ENCODE peak calls at places on chromosome 3, in seven cellular contexts. T is tibial nerve; U is adrenal gland; G is upper lobe of right lung; P is PC-9; D is GM23248; Q is CD4-positive, CD25-positive, alpha-beta regulatory T cell. X is an unnamed sample.

GRCh38 chr3:17369973-17370372 is 372.5 kb downstream of the TBC1D5 start:
- DNase-seq in P (no peak), T (no peak), U (no peak), D (no peak), Q (no peak), G (no peak), X (no peak)

GRCh38 chr3:183534249-183534648 is 21.3 kb downstream of the KLHL6 start:
- DNase-seq in P (peak), Q (no peak), G (no peak), T (no peak), U (no peak), D (peak), X (no peak)

GRCh38 chr3:136960838-136961836 is 3.4 kb downstream of the IL20RB start:
- DNase-seq in Q (no peak), P (peak), D (peak), T (no peak), G (no peak), U (no peak), X (no peak)

GRCh38 chr3:62940763-62941632 is 65.8 kb upstream of the CADPS start:
- DNase-seq in G (no peak), T (no peak), P (no peak), U (no peak), D (peak), Q (no peak), X (no peak)

GRCh38 chr3:46280105-46280797 is 38.0 kb downstream of the CCR3 start:
- DNase-seq in P (peak), U (no peak), Q (no peak), D (peak), G (no peak), T (no peak), X (no peak)

GRCh38 chr3:129892857-129893615 is 475 bp downstream of the TMCC1 start:
- DNase-seq in G (peak), U (peak), D (no peak), Q (peak), P (peak), T (peak), X (peak)

GRCh38 chr3:132979606-132980005 is 58.6 kb upstream of the TMEM108 start:
- DNase-seq in U (no peak), D (no peak), G (no peak), P (no peak), Q (no peak), T (no peak), X (no peak)

GRCh38 chr3:128231596-128231995 is 78.3 kb downstream of the EEFSEC start:
- DNase-seq in Q (no peak), T (no peak), D (no peak), P (no peak), U (no peak), G (no peak), X (peak)

GRCh38 chr3:16807441-16807840 is 77.3 kb upstream of the PLCL2 start:
- DNase-seq in D (peak), P (no peak), G (no peak), U (no peak), T (no peak), Q (no peak), X (no peak)

GRCh38 chr3:17850448-17850847 is 108.0 kb upstream of the TBC1D5 start:
- DNase-seq in U (no peak), T (no peak), P (no peak), D (peak), G (no peak), Q (no peak), X (no peak)

GRCh38 chr3:135966349-135966695 is 794 bp downstream of the PPP2R3A start:
- DNase-seq in G (no peak), T (peak), D (no peak), P (no peak), Q (no peak), U (no peak), X (no peak)

GRCh38 chr3:142705256-142705655 is 18.6 kb upstream of the TRPC1 start:
- DNase-seq in D (peak), T (no peak), Q (no peak), G (no peak), P (no peak), U (no peak), X (no peak)

DNA sequence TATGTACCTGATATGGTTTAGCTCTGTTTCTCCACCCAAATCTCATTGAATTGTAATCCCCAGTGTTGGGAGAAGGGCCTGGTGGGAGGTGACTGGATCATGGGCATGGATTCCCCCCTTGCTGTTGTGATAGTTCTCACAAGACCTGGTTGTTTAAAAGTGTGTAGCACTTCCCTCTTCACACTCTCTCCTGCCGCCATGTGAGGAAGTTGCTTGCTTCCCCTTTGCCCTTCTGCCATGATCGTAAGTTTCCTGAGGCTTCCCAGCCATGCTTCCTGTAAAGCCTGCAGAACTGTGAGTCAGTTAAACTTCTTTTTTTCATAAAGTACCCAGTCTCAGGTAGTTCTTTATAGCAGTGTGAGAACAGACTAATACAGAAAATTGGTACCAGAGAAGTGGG is 93.1 kb downstream of the C3orf70 start:
- DNase-seq in Q (no peak), U (no peak), T (no peak), P (no peak), D (no peak), G (no peak), X (no peak)
- H3K27ac ChIP-seq in Q (no peak), U (no peak), T (no peak), P (no peak), D (no peak), G (no peak), X (no peak)

GRCh38 chr3:13263770-13264467 is 156.2 kb downstream of the NUP210 start:
- DNase-seq in D (no peak), P (no peak), U (peak), T (no peak), Q (no peak), G (no peak), X (no peak)

GRCh38 chr3:13261104-13261800 is 158.9 kb downstream of the NUP210 start:
- DNase-seq in U (no peak), T (no peak), Q (no peak), G (no peak), P (no peak), D (no peak), X (no peak)

GRCh38 chr3:13261908-13262307 is 158.2 kb downstream of the NUP210 start:
- DNase-seq in P (no peak), U (no peak), G (no peak), D (no peak), Q (no peak), T (no peak), X (no peak)

GRCh38 chr3:13264468-13264795 is 155.7 kb downstream of the NUP210 start:
- DNase-seq in G (no peak), D (no peak), P (no peak), T (no peak), U (no peak), Q (no peak), X (no peak)

GRCh38 chr3:13262493-13263211 is 157.5 kb downstream of the NUP210 start:
- DNase-seq in T (no peak), Q (no peak), P (no peak), D (no peak), G (no peak), U (no peak), X (no peak)
- H3K4me3 ChIP-seq in T (no peak), Q (no peak), P (no peak), D (no peak), G (no peak), U (no peak), X (no peak)

GRCh38 chr3:149016669-149017541 is 25.6 kb downstream of the GYG1 start:
- DNase-seq in T (no peak), Q (no peak), G (no peak), P (no peak), D (peak), U (no peak), X (no peak)
- H3K27ac ChIP-seq in T (peak), Q (no peak), G (no peak), P (no peak), D (peak), U (no peak), X (peak)

GRCh38 chr3:61682671-61683408 is 121.5 kb downstream of the PTPRG start:
- DNase-seq in Q (no peak), U (no peak), D (peak), T (peak), G (no peak), P (peak), X (no peak)
- H3K4me3 ChIP-seq in Q (no peak), U (no peak), D (no peak), T (no peak), G (no peak), P (no peak), X (no peak)

DNA sequence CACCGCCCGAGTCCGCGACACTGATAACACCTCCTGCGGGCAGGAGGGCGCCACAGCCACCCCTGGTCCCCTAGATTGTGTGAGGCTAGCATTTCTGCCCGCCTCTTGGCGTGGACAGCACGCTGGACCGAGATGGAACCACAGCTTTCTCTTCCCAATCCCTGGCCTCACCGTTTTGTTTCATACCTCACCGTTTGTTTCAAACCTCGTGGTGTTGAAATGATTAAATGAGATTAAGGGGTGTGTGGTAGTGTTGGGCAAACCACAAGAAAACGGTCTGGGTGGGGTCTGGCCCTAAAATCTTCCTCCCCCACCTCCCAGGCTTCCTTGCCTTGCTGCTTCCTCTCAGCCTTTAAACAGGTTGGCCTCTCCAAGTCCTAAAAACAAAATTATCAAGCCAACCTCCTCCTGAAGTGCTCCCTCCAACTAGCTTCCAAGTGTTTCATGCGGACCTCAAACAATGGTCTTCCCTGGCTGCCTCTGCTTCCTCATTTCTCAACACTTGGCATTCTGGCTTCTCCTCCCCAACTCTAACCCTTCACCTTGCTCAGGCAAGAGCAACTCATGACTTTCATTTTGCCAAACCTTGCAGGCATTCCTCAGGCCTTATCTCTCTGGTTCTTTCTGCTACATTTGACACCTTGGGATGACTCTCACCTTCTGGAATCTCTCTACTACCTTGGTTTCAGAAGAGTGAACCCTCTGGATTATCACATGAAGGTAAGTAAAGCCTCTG is 1.4 kb upstream of the ATP13A3 start:
- DNase-seq in G (no peak), U (no peak), D (no peak), P (peak), T (no peak), Q (no peak), X (no peak)
- H3K27ac ChIP-seq in G (no peak), U (no peak), D (peak), P (peak), T (peak), Q (peak), X (peak)

GRCh38 chr3:32836601-32837000 is 18.8 kb downstream of the TRIM71 start:
- DNase-seq in P (no peak), G (no peak), U (no peak), D (no peak), Q (no peak), T (no peak), X (no peak)
- H3K4me3 ChIP-seq in P (no peak), G (no peak), U (no peak), D (no peak), Q (no peak), T (no peak), X (no peak)

GRCh38 chr3:64184621-64185020 is 40.6 kb downstream of the PRICKLE2 start:
- DNase-seq in U (peak), T (no peak), P (no peak), G (no peak), Q (no peak), D (peak), X (no peak)
- H3K27ac ChIP-seq in U (no peak), T (peak), P (no peak), G (no peak), Q (no peak), D (peak), X (no peak)

GRCh38 chr3:155676252-155676981 is 68.5 kb downstream of the PLCH1 start:
- DNase-seq in P (peak), D (peak), U (no peak), T (no peak), G (no peak), Q (no peak), X (no peak)
- H3K4me3 ChIP-seq in P (no peak), D (peak), U (no peak), T (peak), G (peak), Q (no peak), X (peak)

DNA sequence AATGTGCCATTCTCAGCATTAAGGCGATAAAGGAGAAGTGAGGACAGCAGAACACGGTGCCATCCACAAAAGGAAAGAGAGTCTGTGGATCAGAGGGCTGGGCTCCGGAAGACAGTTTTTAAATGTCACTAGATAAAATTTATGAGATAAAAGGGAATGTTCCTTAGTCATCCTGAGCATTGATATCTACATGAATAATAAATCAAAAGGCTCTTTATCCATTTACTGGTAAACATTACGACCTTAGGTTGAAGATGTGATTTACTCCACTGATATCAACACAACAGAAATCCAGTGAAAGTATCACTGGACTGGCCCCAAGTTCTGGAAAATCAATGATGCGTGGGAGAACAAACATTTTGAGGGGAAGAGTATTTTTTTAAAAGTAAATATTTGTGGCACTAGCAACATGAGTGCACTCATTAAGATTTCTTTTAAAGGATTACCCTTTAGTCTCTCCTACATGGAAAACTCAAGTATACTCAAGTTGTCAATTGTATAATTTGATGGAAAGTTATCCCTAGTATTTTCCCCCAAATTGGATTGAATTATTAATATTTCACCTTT is 554.6 kb downstream of the FHIT start:
- DNase-seq in D (no peak), Q (no peak), U (peak), T (no peak), P (no peak), G (no peak), X (no peak)
- H3K27ac ChIP-seq in D (no peak), Q (no peak), U (no peak), T (no peak), P (no peak), G (no peak), X (no peak)

X was measured in coronary artery.